ENCODE peak calls at places on chromosomes 13 and 19, in five cellular contexts. One of them, this sample, is unnamed.

GRCh38 chr13:102033719-102034446 is 368.0 kb downstream of the FGF14 start:
- DNase-seq in RPMI7951: no peak
- DNase-seq in right cardiac atrium: no peak
- DNase-seq in T-helper 9 cell: no peak
- DNase-seq in HS-5: no peak
- DNase-seq in this sample: no peak

GRCh38 chr19:50173144-50173543 is 10.1 kb upstream of the IZUMO2 start:
- DNase-seq in RPMI7951: peak; percentile 77
- DNase-seq in right cardiac atrium: no peak
- DNase-seq in T-helper 9 cell: no peak
- DNase-seq in HS-5: no peak
- DNase-seq in this sample: no peak

GRCh38 chr13:42484396-42484795 is 89.6 kb upstream of the TNFSF11 start:
- DNase-seq in RPMI7951: peak; percentile 5
- DNase-seq in right cardiac atrium: no peak
- DNase-seq in T-helper 9 cell: no peak
- DNase-seq in HS-5: no peak
- DNase-seq in this sample: no peak

GRCh38 chr19:12665281-12665573 is 1.3 kb downstream of the MAN2B1 start:
- DNase-seq in RPMI7951: no peak
- DNase-seq in right cardiac atrium: peak; percentile 76
- DNase-seq in T-helper 9 cell: no peak
- DNase-seq in HS-5: no peak
- DNase-seq in this sample: no peak

GRCh38 chr13:29125934-29126424 is 305.8 kb downstream of the MTUS2 start:
- DNase-seq in RPMI7951: no peak
- DNase-seq in right cardiac atrium: no peak
- DNase-seq in T-helper 9 cell: no peak
- DNase-seq in HS-5: no peak
- DNase-seq in this sample: no peak

GRCh38 chr13:112961457-112962369 is 7.3 kb upstream of the MCF2L start:
- DNase-seq in RPMI7951: no peak
- DNase-seq in right cardiac atrium: no peak
- DNase-seq in T-helper 9 cell: no peak
- DNase-seq in HS-5: no peak
- DNase-seq in this sample: no peak

GRCh38 chr19:4606921-4607678 is 32.2 kb upstream of the TNFAIP8L1 start:
- DNase-seq in RPMI7951: no peak
- DNase-seq in right cardiac atrium: peak; percentile 91
- DNase-seq in T-helper 9 cell: no peak
- DNase-seq in HS-5: no peak
- DNase-seq in this sample: no peak

GRCh38 chr19:27860309-27860934 is 1352.5 kb downstream of the UQCRFS1 start:
- DNase-seq in RPMI7951: no peak
- DNase-seq in right cardiac atrium: no peak
- DNase-seq in T-helper 9 cell: no peak
- DNase-seq in HS-5: no peak
- DNase-seq in this sample: no peak

GRCh38 chr13:106532111-106532929 is 3.1 kb downstream of the EFNB2 start:
- DNase-seq in RPMI7951: no peak
- DNase-seq in right cardiac atrium: no peak
- DNase-seq in T-helper 9 cell: no peak
- DNase-seq in HS-5: no peak
- DNase-seq in this sample: no peak

GRCh38 chr19:45187421-45188100 is 9.0 kb downstream of the BLOC1S3 start:
- DNase-seq in RPMI7951: no peak
- DNase-seq in right cardiac atrium: no peak
- DNase-seq in T-helper 9 cell: no peak
- DNase-seq in HS-5: no peak
- DNase-seq in this sample: no peak

GRCh38 chr19:4703671-4704316 is 19.8 kb downstream of the DPP9 start:
- DNase-seq in RPMI7951: no peak
- DNase-seq in right cardiac atrium: no peak
- DNase-seq in T-helper 9 cell: no peak
- DNase-seq in HS-5: no peak
- DNase-seq in this sample: no peak

GRCh38 chr13:36310417-36311108 is 12.9 kb upstream of the CCDC169 start:
- DNase-seq in RPMI7951: no peak
- DNase-seq in right cardiac atrium: no peak
- DNase-seq in T-helper 9 cell: no peak
- DNase-seq in HS-5: no peak
- DNase-seq in this sample: no peak

GRCh38 chr13:48431431-48431830 is 18.5 kb upstream of the LPAR6 start:
- DNase-seq in RPMI7951: no peak
- DNase-seq in right cardiac atrium: no peak
- DNase-seq in T-helper 9 cell: no peak
- DNase-seq in HS-5: no peak
- DNase-seq in this sample: no peak

GRCh38 chr13:61146158-61146557 is 269.5 kb downstream of the PCDH20 start:
- DNase-seq in RPMI7951: no peak
- DNase-seq in right cardiac atrium: peak; percentile 32
- DNase-seq in T-helper 9 cell: no peak
- DNase-seq in HS-5: no peak
- DNase-seq in this sample: no peak

GRCh38 chr19:10521461-10522216 is 4.4 kb upstream of the S1PR5 start:
- DNase-seq in RPMI7951: no peak
- DNase-seq in right cardiac atrium: no peak
- DNase-seq in T-helper 9 cell: no peak
- DNase-seq in HS-5: no peak
- DNase-seq in this sample: no peak

GRCh38 chr19:7743425-7743841 is 3.9 kb downstream of the CD209 start:
- DNase-seq in RPMI7951: no peak
- DNase-seq in right cardiac atrium: no peak
- DNase-seq in T-helper 9 cell: no peak
- DNase-seq in HS-5: no peak
- DNase-seq in this sample: no peak

GRCh38 chr13:113419531-113420183 is 33.6 kb downstream of the ADPRHL1 start:
- DNase-seq in RPMI7951: no peak
- DNase-seq in right cardiac atrium: no peak
- DNase-seq in T-helper 9 cell: no peak
- DNase-seq in HS-5: no peak
- DNase-seq in this sample: no peak

GRCh38 chr19:51480590-51480989 is 2.3 kb downstream of the CEACAM18 start:
- DNase-seq in RPMI7951: peak; percentile 43
- DNase-seq in right cardiac atrium: no peak
- DNase-seq in T-helper 9 cell: no peak
- DNase-seq in HS-5: no peak
- DNase-seq in this sample: no peak

GRCh38 chr19:14053500-14053899 is 8.4 kb downstream of the PALM3 start:
- DNase-seq in RPMI7951: no peak
- DNase-seq in right cardiac atrium: peak; percentile 39
- DNase-seq in T-helper 9 cell: no peak
- DNase-seq in HS-5: no peak
- DNase-seq in this sample: no peak

GRCh38 chr19:45973564-45974338 is at the start of gene NOVA2:
- DNase-seq in RPMI7951: peak; percentile 57
- DNase-seq in right cardiac atrium: peak; percentile 92
- DNase-seq in T-helper 9 cell: no peak
- DNase-seq in HS-5: no peak
- DNase-seq in this sample: no peak

GRCh38 chr13:114130708-114131580 is 1.5 kb downstream of the RASA3 start:
- DNase-seq in RPMI7951: peak; percentile 97
- DNase-seq in right cardiac atrium: peak; percentile 80
- DNase-seq in T-helper 9 cell: peak; percentile 57
- DNase-seq in HS-5: peak; percentile 45
- DNase-seq in this sample: peak; percentile 31

GRCh38 chr13:21736926-21737325 is 66.1 kb downstream of the FGF9 start:
- DNase-seq in RPMI7951: no peak
- DNase-seq in right cardiac atrium: no peak
- DNase-seq in T-helper 9 cell: no peak
- DNase-seq in HS-5: no peak
- DNase-seq in this sample: no peak

GRCh38 chr13:79187917-79188699 is 217.9 kb downstream of the RBM26 start:
- DNase-seq in RPMI7951: no peak
- DNase-seq in right cardiac atrium: no peak
- DNase-seq in T-helper 9 cell: no peak
- DNase-seq in HS-5: no peak
- DNase-seq in this sample: no peak

GRCh38 chr13:79246575-79246949 is 159.5 kb downstream of the RBM26 start:
- DNase-seq in RPMI7951: no peak
- DNase-seq in right cardiac atrium: no peak
- DNase-seq in T-helper 9 cell: no peak
- DNase-seq in HS-5: no peak
- DNase-seq in this sample: no peak

GRCh38 chr13:112097770-112098169 is 30.8 kb downstream of the SOX1 start:
- DNase-seq in RPMI7951: no peak
- DNase-seq in right cardiac atrium: no peak
- DNase-seq in T-helper 9 cell: no peak
- DNase-seq in HS-5: no peak
- DNase-seq in this sample: no peak

GRCh38 chr19:1473056-1473400 is 6.0 kb downstream of the C19orf25 start:
- DNase-seq in RPMI7951: no peak
- DNase-seq in right cardiac atrium: no peak
- DNase-seq in T-helper 9 cell: no peak
- DNase-seq in HS-5: no peak
- DNase-seq in this sample: no peak